ENCODE peak calls at places on chromosome 5, in seven cellular contexts. V, B, S, Q, O, G and P are unnamed samples.

GRCh38 chr5:176337913-176338312 is 23.7 kb downstream of the KIAA1191 start:
- DNase-seq in Q (no peak), G (no peak), B (no peak), S (no peak), V (no peak), O (no peak), P (no peak)

GRCh38 chr5:135307143-135307903 is 91.7 kb downstream of the MACROH2A1 start:
- DNase-seq in V (no peak), Q (no peak), S (no peak), B (no peak), O (no peak), G (no peak), P (peak; percentile 80)

GRCh38 chr5:15191012-15191411 is 309.0 kb upstream of the FBXL7 start:
- DNase-seq in V (no peak), S (no peak), Q (no peak), B (no peak), G (no peak), O (no peak), P (no peak)

GRCh38 chr5:6188976-6189375 is 189.4 kb downstream of the MED10 start:
- DNase-seq in S (no peak), B (no peak), G (no peak), O (no peak), Q (no peak), V (no peak), P (no peak)

GRCh38 chr5:126633552-126633951 is 32.8 kb downstream of the PHAX start:
- DNase-seq in V (no peak), G (no peak), S (no peak), B (no peak), O (no peak), Q (no peak), P (no peak)

GRCh38 chr5:119346404-119346803 is 9.4 kb upstream of the TNFAIP8 start:
- DNase-seq in Q (no peak), S (no peak), B (no peak), O (no peak), V (no peak), G (no peak), P (no peak)

GRCh38 chr5:150648294-150649107 is 8.0 kb downstream of the SYNPO start:
- DNase-seq in O (no peak), S (no peak), B (no peak), Q (no peak), V (no peak), G (no peak), P (no peak)

GRCh38 chr5:158976035-158976434 is 123.7 kb downstream of the EBF1 start:
- DNase-seq in S (no peak), Q (no peak), B (peak; percentile 77), O (no peak), V (no peak), G (no peak), P (no peak)

GRCh38 chr5:161686149-161686548 is 628 bp downstream of the GABRA6 start:
- DNase-seq in Q (no peak), B (no peak), G (no peak), O (peak; percentile 66), V (no peak), S (no peak), P (no peak)

GRCh38 chr5:39016587-39017275 is 57.5 kb downstream of the RICTOR start:
- DNase-seq in B (no peak), Q (no peak), S (no peak), G (no peak), V (no peak), O (no peak), P (no peak)

GRCh38 chr5:139561655-139562451 is 714 bp downstream of the UBE2D2 start:
- DNase-seq in Q (peak; percentile 73), B (no peak), V (no peak), S (peak; percentile 9), O (no peak), G (peak; percentile 76), P (peak; percentile 65)

GRCh38 chr5:110019780-110020179 is 330.1 kb downstream of the MAN2A1 start:
- DNase-seq in S (no peak), Q (no peak), B (no peak), V (no peak), O (no peak), G (no peak), P (no peak)

GRCh38 chr5:18171684-18172083 is 537.4 kb downstream of the TAF11L14 start:
- DNase-seq in S (no peak), B (no peak), G (no peak), V (no peak), Q (no peak), O (no peak), P (no peak)

GRCh38 chr5:88792144-88792840 is 90.7 kb downstream of the MEF2C start:
- DNase-seq in O (no peak), V (no peak), B (no peak), Q (no peak), S (no peak), G (no peak), P (no peak)

GRCh38 chr5:103472820-103473219 is 89.8 kb downstream of the NUDT12 start:
- DNase-seq in O (no peak), S (no peak), B (no peak), G (no peak), V (no peak), Q (no peak), P (peak; percentile 19)

GRCh38 chr5:41656597-41656996 is 146.2 kb upstream of the PLCXD3 start:
- DNase-seq in Q (no peak), O (no peak), G (no peak), S (no peak), B (no peak), V (no peak), P (peak; percentile 54)

GRCh38 chr5:148343049-148343413 is 7.7 kb downstream of the SPINK9 start:
- DNase-seq in Q (no peak), O (no peak), B (no peak), G (no peak), S (no peak), V (no peak), P (no peak)

GRCh38 chr5:141950207-141951005 is 7.6 kb downstream of the PCDH12 start:
- DNase-seq in G (no peak), V (no peak), O (no peak), B (no peak), S (no peak), Q (no peak), P (no peak)

GRCh38 chr5:16809816-16810502 is 126.1 kb downstream of the MYO10 start:
- DNase-seq in O (no peak), S (no peak), Q (peak; percentile 69), G (no peak), B (no peak), V (no peak), P (no peak)

GRCh38 chr5:172932313-172933017 is 26.8 kb upstream of the RPL26L1 start:
- DNase-seq in V (peak; percentile 26), B (no peak), G (peak; percentile 66), Q (peak; percentile 84), S (peak; percentile 62), O (peak; percentile 79), P (peak; percentile 57)

GRCh38 chr5:16970260-16970659 is 34.2 kb upstream of the MYO10 start:
- DNase-seq in B (no peak), G (no peak), V (no peak), S (no peak), O (no peak), Q (no peak), P (peak; percentile 55)

GRCh38 chr5:1752881-1753280 is 46.8 kb downstream of the MRPL36 start:
- DNase-seq in S (no peak), O (no peak), V (no peak), G (no peak), B (no peak), Q (no peak), P (no peak)

GRCh38 chr5:4348418-4348817 is 752.8 kb downstream of the IRX1 start:
- DNase-seq in V (no peak), Q (no peak), B (no peak), G (no peak), S (no peak), O (no peak), P (no peak)

GRCh38 chr5:76610196-76610595 is 13.0 kb downstream of the F2RL2 start:
- DNase-seq in G (no peak), B (no peak), O (no peak), Q (no peak), S (no peak), V (peak; percentile 73), P (no peak)

GRCh38 chr5:34053133-34053532 is 10.1 kb upstream of the C1QTNF3 start:
- DNase-seq in V (no peak), G (no peak), S (no peak), B (peak; percentile 58), O (no peak), Q (no peak), P (no peak)

GRCh38 chr5:179258922-179259730 is 86.1 kb downstream of the ADAMTS2 start:
- DNase-seq in Q (peak; percentile 76), V (no peak), O (no peak), B (peak; percentile 51), G (no peak), S (no peak), P (no peak)

GRCh38 chr5:176741566-176742211 is 68.7 kb upstream of the UNC5A start:
- DNase-seq in O (no peak), S (no peak), B (no peak), G (no peak), Q (no peak), V (no peak), P (no peak)

GRCh38 chr5:14211818-14212799 is 69.0 kb downstream of the TRIO start:
- DNase-seq in V (no peak), B (no peak), S (no peak), O (no peak), G (peak; percentile 64), Q (no peak), P (no peak)

GRCh38 chr5:180557201-180557809 is 34.0 kb downstream of the SCGB3A1 start:
- DNase-seq in V (no peak), G (no peak), B (peak; percentile 24), S (no peak), Q (no peak), O (no peak), P (no peak)